ENCODE peak calls at places on chromosomes 5 and 9, in six cellular contexts. Z, V, R, G, Q and L are unnamed samples.

GRCh38 chr9:91092214-91092613 is 269.5 kb downstream of the AUH start:
- DNase-seq in Z (no peak), V (no peak), R (no peak), G (no peak), Q (no peak), L (no peak)

GRCh38 chr5:128579111-128579510 is 41.1 kb upstream of the FBN2 start:
- DNase-seq in Z (no peak), V (peak), R (peak), G (no peak), Q (no peak), L (no peak)

GRCh38 chr5:173050791-173051190 is 5.4 kb upstream of the CREBRF start:
- DNase-seq in Z (no peak), V (peak), R (no peak), G (no peak), Q (no peak), L (no peak)

GRCh38 chr9:13352451-13352979 is 73.0 kb upstream of the MPDZ start:
- DNase-seq in Z (no peak), V (no peak), R (no peak), G (no peak), Q (peak), L (no peak)

GRCh38 chr9:36158917-36159316 is 10.3 kb upstream of the CCIN start:
- DNase-seq in Z (no peak), V (peak), R (peak), G (no peak), Q (no peak), L (no peak)

GRCh38 chr5:57824047-57824446 is 341.4 kb upstream of the ACTBL2 start:
- DNase-seq in Z (no peak), V (peak), R (peak), G (peak), Q (no peak), L (no peak)

GRCh38 chr9:16715404-16715803 is 155.1 kb downstream of the BNC2 start:
- DNase-seq in Z (no peak), V (peak), R (peak), G (no peak), Q (no peak), L (no peak)

GRCh38 chr5:171355302-171355724 is 32.3 kb upstream of the NPM1 start:
- DNase-seq in Z (no peak), V (no peak), R (no peak), G (no peak), Q (peak), L (peak)

GRCh38 chr5:123754167-123754840 is 242.3 kb downstream of the CSNK1G3 start:
- DNase-seq in Z (no peak), V (peak), R (peak), G (peak), Q (no peak), L (no peak)

GRCh38 chr5:112574566-112574965 is 155.5 kb upstream of the EPB41L4A start:
- DNase-seq in Z (no peak), V (no peak), R (no peak), G (no peak), Q (no peak), L (no peak)

DNA sequence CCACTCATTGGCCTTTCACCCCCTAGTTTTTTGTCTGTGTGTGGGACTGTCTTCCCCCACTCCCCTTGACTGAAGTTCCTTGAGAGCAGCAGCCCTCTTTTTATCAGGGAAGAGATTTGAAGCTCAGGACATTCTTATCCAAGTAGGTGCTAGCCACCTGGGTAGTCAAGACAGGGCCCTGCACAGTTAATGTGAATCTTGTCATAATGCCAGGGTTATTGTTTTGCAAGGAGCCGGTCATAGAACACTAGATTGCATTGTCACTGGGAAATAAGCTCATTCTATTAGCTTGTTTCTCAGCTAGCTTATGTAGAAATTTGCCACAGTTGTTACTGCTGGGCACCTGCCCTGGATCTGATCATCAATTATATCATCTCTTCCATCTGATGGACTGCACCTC is 256.1 kb downstream of the DOCK8 start:
- DNase-seq in Z (no peak), V (no peak), R (no peak), G (no peak), Q (no peak), L (peak)
- TF ChIP-seq CTCF in Z (no peak), V (no peak), R (no peak), G (no peak), Q (no peak), L (no peak)

GRCh38 chr5:97163790-97164285 is 19.2 kb downstream of the RIOK2 start:
- DNase-seq in Z (no peak), V (no peak), R (no peak), G (no peak), Q (no peak), L (no peak)

GRCh38 chr5:97165726-97166125 is 17.3 kb downstream of the RIOK2 start:
- DNase-seq in Z (no peak), V (no peak), R (no peak), G (no peak), Q (no peak), L (no peak)

GRCh38 chr5:97164846-97165245 is 18.2 kb downstream of the RIOK2 start:
- DNase-seq in Z (no peak), V (no peak), R (peak), G (no peak), Q (no peak), L (no peak)

GRCh38 chr5:97163360-97163764 is 19.7 kb downstream of the RIOK2 start:
- DNase-seq in Z (no peak), V (peak), R (peak), G (no peak), Q (no peak), L (no peak)

DNA sequence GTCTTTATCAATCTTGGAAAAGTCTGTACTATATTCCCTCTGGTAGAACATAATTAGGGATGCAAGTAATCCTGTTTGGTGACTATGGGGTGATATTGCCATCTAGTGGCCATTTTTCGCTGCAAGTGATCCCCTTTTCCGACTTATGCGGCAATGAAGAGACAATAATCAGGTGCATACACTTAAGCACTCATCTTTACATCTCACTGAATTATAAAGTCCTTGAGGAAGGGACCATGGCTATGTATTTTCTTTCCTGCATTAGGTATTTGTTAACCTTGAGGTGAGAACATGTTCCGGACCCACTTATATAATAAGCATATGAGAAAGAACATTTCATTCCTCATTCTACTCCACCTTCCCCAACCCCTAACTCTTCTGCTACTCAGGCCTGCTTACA is 19.6 kb upstream of the LIX1 start:
- DNase-seq in Z (peak), V (peak), R (peak), G (peak), Q (peak), L (peak)
- TF ChIP-seq CTCF in Z (peak), V (peak), R (peak), G (peak), Q (peak), L (peak)

DNA sequence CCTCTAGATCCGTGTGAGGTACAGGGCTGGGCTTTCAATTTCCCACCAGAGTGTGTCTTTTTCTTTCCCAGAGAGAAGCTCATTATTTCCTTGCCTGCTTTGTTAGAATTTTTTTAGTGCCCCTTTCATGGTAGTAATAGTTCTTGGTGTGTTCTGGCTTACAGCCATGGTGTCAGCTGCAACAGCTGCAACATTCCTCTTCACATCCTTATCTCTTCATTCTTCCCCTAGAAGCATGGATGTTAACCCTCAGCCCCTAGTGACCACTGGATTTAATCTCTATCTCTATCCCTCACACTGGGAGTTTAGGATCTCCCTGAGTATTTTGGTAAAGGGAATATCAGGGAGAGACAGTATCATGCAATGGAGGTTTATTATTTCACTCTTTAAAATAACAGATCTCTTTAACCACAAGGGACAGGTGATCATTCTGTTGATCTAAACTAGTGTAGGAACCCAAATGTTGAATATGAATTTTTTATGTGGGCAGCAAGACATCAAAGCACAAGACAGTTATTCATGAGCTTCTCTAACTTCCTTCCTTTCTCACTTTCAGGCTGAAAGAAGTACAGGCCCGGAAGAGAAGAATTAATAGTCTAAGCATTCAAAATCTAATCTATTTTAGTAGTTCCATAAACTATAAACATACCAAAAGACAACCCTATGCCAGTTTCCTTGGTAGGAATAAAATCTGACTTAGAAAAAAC is 160.2 kb downstream of the FAM170A start:
- DNase-seq in Z (no peak), V (no peak), R (no peak), G (no peak), Q (no peak), L (no peak)
- TF ChIP-seq CTCF in Z (no peak), V (no peak), R (no peak), G (no peak), Q (no peak), L (no peak)

GRCh38 chr5:35031276-35031675 is 16.5 kb downstream of the AGXT2 start:
- DNase-seq in Z (no peak), V (peak), R (peak), G (no peak), Q (no peak), L (no peak)

GRCh38 chr5:35026280-35026840 is 21.4 kb downstream of the AGXT2 start:
- DNase-seq in Z (no peak), V (no peak), R (peak), G (no peak), Q (no peak), L (no peak)

GRCh38 chr5:35029333-35029732 is 18.4 kb downstream of the AGXT2 start:
- DNase-seq in Z (no peak), V (peak), R (peak), G (peak), Q (no peak), L (no peak)

GRCh38 chr5:35026941-35027340 is 20.8 kb downstream of the AGXT2 start:
- DNase-seq in Z (no peak), V (no peak), R (no peak), G (no peak), Q (no peak), L (no peak)

GRCh38 chr5:35030426-35030825 is 17.3 kb downstream of the AGXT2 start:
- DNase-seq in Z (no peak), V (no peak), R (no peak), G (no peak), Q (no peak), L (no peak)
- TF ChIP-seq CTCF in Z (no peak), V (no peak), R (no peak), G (peak), Q (no peak), L (peak)